ENCODE peak calls at places on chromosomes 5 and 9, in six cellular contexts. Q, Y, R, F, U and L are unnamed samples.

GRCh38 chr5:133240425-133241091 is 188.7 kb downstream of the HSPA4 start:
- DNase-seq in U (peak; percentile 84), F (no peak), R (no peak), Q (no peak), Y (no peak), L (peak; percentile 62)

GRCh38 chr9:10876333-10876732 is 263.5 kb upstream of the PTPRD start:
- DNase-seq in F (no peak), R (no peak), Y (no peak), U (no peak), Q (no peak), L (no peak)

GRCh38 chr5:134913795-134914194 is 8.9 kb downstream of the PCBD2 start:
- DNase-seq in R (no peak), U (no peak), F (no peak), Y (no peak), Q (no peak), L (no peak)

GRCh38 chr5:116971131-116971530 is 396.5 kb upstream of the SEMA6A start:
- DNase-seq in R (no peak), F (no peak), U (no peak), Q (no peak), Y (no peak), L (no peak)

GRCh38 chr9:89361816-89362646 is 43.7 kb downstream of the SECISBP2 start:
- DNase-seq in Q (no peak), Y (peak; percentile 14), U (no peak), F (no peak), R (no peak), L (no peak)

GRCh38 chr9:37753489-37754190 is at the start of gene TRMT10B:
- DNase-seq in Y (peak; percentile 64), R (peak; percentile 71), F (peak; percentile 60), U (peak; percentile 84), Q (peak; percentile 58), L (peak; percentile 77)

GRCh38 chr9:89743576-89744254 is 138.9 kb downstream of the GADD45G start:
- DNase-seq in U (no peak), F (peak; percentile 51), Y (peak; percentile 57), R (no peak), Q (peak; percentile 48), L (no peak)

GRCh38 chr9:1919229-1919628 is 95.9 kb upstream of the SMARCA2 start:
- DNase-seq in R (no peak), U (no peak), Y (no peak), F (no peak), Q (no peak), L (no peak)

GRCh38 chr9:80012557-80013330 is 441.0 kb downstream of the TLE4 start:
- DNase-seq in R (no peak), Y (no peak), F (no peak), U (peak; percentile 51), Q (no peak), L (no peak)

GRCh38 chr9:124869986-124870560 is 8.1 kb downstream of the ARPC5L start:
- DNase-seq in R (peak; percentile 51), F (peak; percentile 60), Q (peak; percentile 56), Y (peak; percentile 86), U (peak; percentile 67), L (no peak)

GRCh38 chr5:151202381-151203139 is 21.3 kb downstream of the CCDC69 start:
- DNase-seq in Q (no peak), Y (peak; percentile 24), F (no peak), U (peak; percentile 10), R (peak; percentile 26), L (no peak)

GRCh38 chr9:36597412-36598178 is 24.9 kb downstream of the MELK start:
- DNase-seq in Y (no peak), U (peak; percentile 50), R (no peak), Q (no peak), F (no peak), L (no peak)

DNA sequence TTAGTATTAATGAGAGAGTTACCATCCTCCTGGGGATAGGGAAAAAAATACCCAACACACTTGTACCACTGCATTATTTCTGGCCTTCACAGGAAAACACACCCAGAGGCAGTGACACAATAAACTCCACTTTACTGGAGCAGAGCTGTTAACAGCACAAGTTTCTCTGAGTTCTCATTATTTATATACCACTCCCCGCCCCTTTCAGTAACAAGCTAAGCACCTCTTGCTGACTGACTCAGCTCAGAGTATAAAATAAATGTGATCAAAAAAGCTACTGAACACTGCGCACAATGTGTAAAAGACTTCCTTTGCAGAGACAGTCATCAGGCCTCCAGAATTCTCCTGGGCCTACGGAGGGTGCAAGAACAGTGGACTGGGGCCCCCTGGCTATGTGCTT is 21.6 kb downstream of the KLF9 start:
- DNase-seq in R (no peak), Q (no peak), Y (no peak), F (no peak), U (no peak), L (no peak)
- H3K27ac ChIP-seq in R (peak overlapping the region; percentile 74), Q (no peak overlapping the region), Y (no peak overlapping the region), F (no peak overlapping the region), U (no peak overlapping the region), L (peak overlapping the region; percentile 76)

GRCh38 chr9:91207481-91207888 is 154.2 kb downstream of the AUH start:
- DNase-seq in Y (no peak), F (no peak), Q (no peak), R (no peak), U (no peak), L (no peak)
- H3K27ac ChIP-seq in Y (peak overlapping the region; percentile 82), F (no peak overlapping the region), Q (no peak overlapping the region), R (peak overlapping the region; percentile 72), U (no peak overlapping the region), L (peak overlapping the region; percentile 63)

DNA sequence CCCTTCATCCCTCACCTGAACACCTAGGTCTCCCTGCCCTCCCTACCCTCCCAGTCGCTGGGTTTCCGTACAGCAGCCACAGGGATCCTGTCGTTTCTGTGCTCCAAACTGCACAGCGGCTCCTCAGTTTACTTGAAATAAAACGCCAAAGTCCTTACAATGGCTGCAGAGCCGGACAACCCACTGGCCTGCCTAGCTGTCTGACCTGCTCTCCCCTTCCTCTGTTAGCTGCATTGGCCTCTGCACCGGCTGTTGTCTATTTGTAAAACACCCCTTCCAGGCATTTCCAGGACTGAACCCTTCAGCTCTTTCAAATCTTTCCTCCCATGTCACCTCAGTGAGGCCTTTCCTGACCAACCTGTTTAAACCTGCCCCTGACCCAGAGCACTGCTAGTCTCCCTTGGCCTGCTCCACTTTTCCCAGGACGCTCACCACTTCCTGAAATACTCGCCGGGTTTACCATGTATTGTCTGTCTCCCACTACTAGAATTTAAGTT is 9.1 kb upstream of the MGAT1 start:
- DNase-seq in R (no peak), Q (no peak), Y (no peak), U (no peak), F (no peak), L (no peak)
- H3K27ac ChIP-seq in R (peak overlapping the region; percentile 93), Q (peak overlapping the region; percentile 98), Y (peak overlapping the region; percentile 99), U (no peak overlapping the region), F (peak overlapping the region; percentile 95), L (peak overlapping the region; percentile 100)

GRCh38 chr5:111734013-111734412 is 23.0 kb downstream of the NREP start:
- DNase-seq in R (no peak), Q (no peak), U (no peak), Y (no peak), F (no peak), L (no peak)

GRCh38 chr5:111731638-111732037 is 25.4 kb downstream of the NREP start:
- DNase-seq in R (no peak), F (no peak), U (no peak), Y (no peak), Q (no peak), L (no peak)

GRCh38 chr5:111734597-111734996 is 22.4 kb downstream of the NREP start:
- DNase-seq in Q (no peak), R (no peak), U (no peak), F (no peak), Y (no peak), L (no peak)

GRCh38 chr5:111735829-111736228 is 21.2 kb downstream of the NREP start:
- DNase-seq in F (no peak), Y (no peak), R (peak; percentile 45), Q (no peak), U (peak; percentile 55), L (no peak)

DNA sequence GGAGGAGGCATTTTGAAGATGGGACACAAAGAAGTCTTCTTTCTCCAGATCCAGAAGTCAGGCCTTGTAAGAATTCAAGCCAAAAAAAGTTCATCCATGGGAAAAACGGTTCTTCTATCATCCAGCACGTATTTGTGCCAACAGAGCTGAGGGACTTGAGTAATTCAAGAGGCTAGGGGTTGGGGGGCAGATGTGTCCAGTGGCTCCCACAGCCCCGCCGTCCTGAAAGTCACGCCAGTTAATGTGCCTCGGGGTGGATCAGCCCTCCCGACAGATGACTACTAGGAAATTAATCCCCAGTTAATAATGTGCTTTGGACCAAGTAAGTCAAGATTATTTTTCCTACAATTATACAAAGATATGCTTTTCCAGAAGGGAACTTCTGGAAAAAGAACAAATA is 23.4 kb downstream of the NREP start:
- DNase-seq in Q (no peak), U (no peak), F (no peak), R (no peak), Y (no peak), L (no peak)
- H3K27ac ChIP-seq in Q (no peak overlapping the region), U (no peak overlapping the region), F (no peak overlapping the region), R (no peak overlapping the region), Y (no peak overlapping the region), L (no peak overlapping the region)

DNA sequence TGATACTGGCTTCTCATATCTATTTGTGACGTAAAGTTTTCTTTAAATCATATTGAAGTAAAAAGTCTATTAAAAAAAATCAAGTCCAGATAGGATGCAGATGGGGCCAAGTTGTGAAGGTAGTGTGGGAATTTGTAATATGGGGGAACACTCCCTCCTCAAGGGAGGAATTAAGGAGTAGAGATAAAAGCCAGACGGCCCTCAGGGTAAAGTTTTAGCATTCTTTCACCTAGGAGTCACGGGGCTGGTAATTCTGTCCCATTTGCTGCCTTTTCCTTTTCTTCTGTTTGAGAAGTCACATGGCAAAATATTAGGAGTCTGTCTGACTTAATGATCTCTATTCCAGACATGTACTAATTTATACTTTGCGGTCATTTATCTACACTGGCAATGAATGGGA is 61.8 kb downstream of the SNX24 start:
- DNase-seq in F (no peak), U (peak; percentile 7), Y (no peak), Q (no peak), R (no peak), L (no peak)
- H3K27ac ChIP-seq in F (no peak overlapping the region), U (no peak overlapping the region), Y (no peak overlapping the region), Q (no peak overlapping the region), R (no peak overlapping the region), L (no peak overlapping the region)